ENCODE peak calls at places on chromosomes 6 and 20, in nine cellular contexts. R, Z, V, W, Q, A, D, C and E are unnamed samples.
A peak's percentile ranks its signal among the peaks of the same experiment; 100 is the strongest.

GRCh38 chr6:158321960-158322359 is 9.7 kb downstream of the TULP4 start:
- DNase-seq in R (no peak), Z (no peak), V (no peak), W (no peak), Q (peak; percentile 77), A (no peak), D (no peak), C (no peak), E (peak; percentile 77)

GRCh38 chr6:27836783-27837635 is 75.2 kb downstream of the OR2B2 start:
- DNase-seq in R (peak; percentile 52), Z (peak; percentile 76), V (peak; percentile 54), W (peak; percentile 61), Q (peak; percentile 87), A (peak; percentile 52), D (no peak), C (peak; percentile 62), E (peak; percentile 90)

GRCh38 chr6:154488802-154489437 is 21.6 kb downstream of the CNKSR3 start:
- DNase-seq in R (no peak), Z (peak; percentile 44), V (no peak), W (no peak), Q (peak; percentile 74), A (no peak), D (no peak), C (no peak), E (peak; percentile 63)

GRCh38 chr6:135936606-135937005 is 85.1 kb downstream of the PDE7B start:
- DNase-seq in R (no peak), Z (no peak), V (no peak), W (no peak), Q (peak; percentile 98), A (no peak), D (no peak), C (no peak), E (peak; percentile 89)

GRCh38 chr6:121666809-121667208 is 231.4 kb downstream of the GJA1 start:
- DNase-seq in R (no peak), Z (peak; percentile 60), V (no peak), W (no peak), Q (peak; percentile 93), A (no peak), D (no peak), C (no peak), E (peak; percentile 85)

GRCh38 chr6:30037182-30037788 is 23.8 kb upstream of the POLR1H start:
- DNase-seq in R (no peak), Z (no peak), V (no peak), W (no peak), Q (peak; percentile 17), A (no peak), D (no peak), C (no peak), E (peak; percentile 37)

GRCh38 chr6:134802426-134803058 is 147.4 kb downstream of the ALDH8A1 start:
- DNase-seq in R (no peak), Z (no peak), V (no peak), W (no peak), Q (peak; percentile 59), A (no peak), D (no peak), C (no peak), E (no peak)

GRCh38 chr6:33704215-33704817 is 7.2 kb downstream of the UQCC2 start:
- DNase-seq in R (no peak), Z (no peak), V (no peak), W (no peak), Q (no peak), A (peak; percentile 30), D (no peak), C (no peak), E (no peak)

GRCh38 chr6:24960991-24961475 is 25.3 kb upstream of the RIPOR2 start:
- DNase-seq in R (no peak), Z (no peak), V (no peak), W (no peak), Q (no peak), A (no peak), D (no peak), C (peak; percentile 39), E (no peak)

GRCh38 chr6:167825759-167826229 is 917 bp upstream of the AFDN start:
- DNase-seq in R (no peak), Z (peak; percentile 35), V (peak; percentile 58), W (no peak), Q (no peak), A (peak; percentile 81), D (no peak), C (peak; percentile 84), E (no peak)

GRCh38 chr6:170438402-170438753 is 114.7 kb downstream of the PSMB1 start:
- DNase-seq in R (peak; percentile 75), Z (peak; percentile 12), V (peak; percentile 98), W (peak; percentile 86), Q (peak; percentile 99), A (peak; percentile 79), D (peak; percentile 61), C (peak; percentile 71), E (peak; percentile 98)

GRCh38 chr6:2496291-2496690 is 250.9 kb upstream of the GMDS start:
- DNase-seq in R (no peak), Z (no peak), V (no peak), W (no peak), Q (no peak), A (no peak), D (no peak), C (no peak), E (no peak)

GRCh38 chr6:116060572-116061283 is at the start of gene FRK:
- DNase-seq in R (peak; percentile 34), Z (peak; percentile 62), V (no peak), W (peak; percentile 67), Q (peak; percentile 24), A (no peak), D (no peak), C (peak; percentile 70), E (peak; percentile 71)

GRCh38 chr6:129683606-129684322 is 26.2 kb downstream of the ARHGAP18 start:
- DNase-seq in R (peak; percentile 86), Z (peak; percentile 87), V (peak; percentile 84), W (peak; percentile 83), Q (peak; percentile 100), A (peak; percentile 82), D (peak; percentile 51), C (peak; percentile 72), E (peak; percentile 99)

GRCh38 chr6:146785001-146785585 is 186.3 kb downstream of the ADGB start:
- DNase-seq in R (no peak), Z (peak; percentile 56), V (no peak), W (no peak), Q (peak; percentile 41), A (no peak), D (no peak), C (no peak), E (peak; percentile 52)

GRCh38 chr6:89034586-89035251 is 45.8 kb upstream of the PNRC1 start:
- DNase-seq in R (peak; percentile 63), Z (no peak), V (no peak), W (peak; percentile 71), Q (peak; percentile 49), A (peak; percentile 51), D (peak; percentile 16), C (no peak), E (peak; percentile 97)

GRCh38 chr6:11848852-11849731 is 70.5 kb upstream of the ADTRP start:
- DNase-seq in R (no peak), Z (no peak), V (no peak), W (no peak), Q (peak; percentile 42), A (no peak), D (no peak), C (no peak), E (peak; percentile 41)

GRCh38 chr6:34573567-34574183 is 17.5 kb upstream of the SPDEF start:
- DNase-seq in R (no peak), Z (no peak), V (peak; percentile 43), W (no peak), Q (no peak), A (peak; percentile 32), D (no peak), C (no peak), E (no peak)

GRCh38 chr6:79196908-79197307 is 37.6 kb downstream of the HMGN3 start:
- DNase-seq in R (no peak), Z (no peak), V (no peak), W (no peak), Q (no peak), A (no peak), D (no peak), C (no peak), E (no peak)

GRCh38 chr6:166520905-166521834 is 65.3 kb downstream of the RAMACL start:
- DNase-seq in R (no peak), Z (no peak), V (no peak), W (no peak), Q (peak; percentile 50), A (no peak), D (no peak), C (no peak), E (no peak)

GRCh38 chr20:49534314-49534713 is 33.6 kb downstream of the PTGIS start:
- DNase-seq in R (no peak), Z (peak; percentile 48), V (no peak), W (no peak), Q (peak; percentile 44), A (no peak), D (no peak), C (peak; percentile 55), E (peak; percentile 61)

GRCh38 chr20:44028868-44029847 is 114.5 kb downstream of the TOX2 start:
- DNase-seq in R (no peak), Z (no peak), V (no peak), W (peak; percentile 50), Q (no peak), A (no peak), D (no peak), C (no peak), E (no peak)

DNA sequence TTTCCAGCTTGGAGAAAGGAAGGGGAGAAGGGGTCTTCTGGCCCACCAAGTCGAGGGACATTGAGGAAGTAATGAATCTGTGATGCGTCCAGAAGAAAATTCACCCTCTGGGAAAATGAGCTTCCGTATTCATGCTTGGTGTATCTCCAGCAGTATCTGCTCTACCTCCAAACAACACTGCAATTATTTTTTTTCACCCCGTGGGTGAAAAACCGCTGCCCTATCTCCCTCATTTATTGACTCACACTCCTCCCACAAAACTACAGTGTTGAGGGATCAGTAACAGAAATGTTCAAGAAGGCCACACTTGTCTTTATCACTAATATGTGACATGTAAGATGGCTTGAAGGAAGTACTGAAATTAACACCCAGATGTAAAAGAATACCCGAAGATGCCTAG is 4.8 kb upstream of the TBX18 start:
- DNase-seq in R (no peak), Z (no peak), V (no peak), W (no peak), Q (no peak), A (no peak), D (no peak), C (no peak), E (peak; percentile 60)
- H3K4me3 ChIP-seq in R (peak overlapping the region; percentile 79), Z (peak overlapping the region; percentile 57), V (no peak overlapping the region), W (peak overlapping the region; percentile 39), Q (no peak overlapping the region), A (no peak overlapping the region), D (peak overlapping the region; percentile 61), C (no peak overlapping the region), E (peak overlapping the region; percentile 45)

GRCh38 chr6:132023490-132023889 is 72.3 kb upstream of the CCN2 start:
- DNase-seq in R (no peak), Z (peak; percentile 26), V (no peak), W (no peak), Q (no peak), A (no peak), D (no peak), C (no peak), E (no peak)
- TF ChIP-seq CTCF in R (no peak), Z (peak; percentile 34), V (no peak), W (no peak), Q (peak; percentile 9), A (no peak), D (no peak), C (no peak), E (peak; percentile 6)

GRCh38 chr6:138555294-138555988 is 56.1 kb upstream of the NHSL1 start:
- DNase-seq in R (no peak), Z (no peak), V (no peak), W (no peak), Q (no peak), A (no peak), D (no peak), C (no peak), E (no peak)
- H3K4me3 ChIP-seq in R (no peak overlapping the region), Z (no peak overlapping the region), V (no peak overlapping the region), W (no peak overlapping the region), Q (no peak overlapping the region), A (no peak overlapping the region), D (no peak overlapping the region), C (no peak overlapping the region), E (no peak overlapping the region)

GRCh38 chr6:50655848-50656453 is 57.4 kb upstream of the TFAP2D start:
- DNase-seq in R (no peak), Z (no peak), V (no peak), W (no peak), Q (peak; percentile 1), A (no peak), D (no peak), C (no peak), E (peak; percentile 29)
- TF ChIP-seq CTCF in R (peak; percentile 28), Z (peak; percentile 23), V (peak; percentile 38), W (peak; percentile 62), Q (peak; percentile 49), A (peak; percentile 48), D (peak; percentile 32), C (no peak), E (peak; percentile 43)